ENCODE peak calls at places on chromosomes 2 and 18, in four cellular contexts. G is H1, P is GM12878, Y is K562. L is an unnamed sample.

GRCh38 chr2:74278176-74278575 is 65.0 kb downstream of the SLC4A5 start:
- DNase-seq in G (no peak), P (no peak), Y (no peak), L (no peak)

GRCh38 chr2:128809880-128810279 is 491.2 kb upstream of the HS6ST1 start:
- DNase-seq in G (no peak), P (no peak), Y (no peak), L (no peak)

GRCh38 chr2:128779301-128780095 is 460.8 kb upstream of the HS6ST1 start:
- DNase-seq in G (no peak), P (no peak), Y (no peak), L (no peak)

GRCh38 chr2:197391220-197391717 is 43.6 kb downstream of the SF3B1 start:
- DNase-seq in G (no peak), P (no peak), Y (no peak), L (no peak)

GRCh38 chr2:157223624-157224205 is 33.8 kb upstream of the GALNT5 start:
- DNase-seq in G (no peak), P (no peak), Y (no peak), L (no peak)

GRCh38 chr2:158181171-158181570 is 79.5 kb downstream of the UPP2 start:
- DNase-seq in G (no peak), P (no peak), Y (no peak), L (peak; percentile 59)

GRCh38 chr2:149849133-149849532 is 261.6 kb upstream of the MMADHC start:
- DNase-seq in G (no peak), P (no peak), Y (no peak), L (no peak)

GRCh38 chr2:197251576-197251975 is 59.0 kb downstream of the ANKRD44 start:
- DNase-seq in G (no peak), P (no peak), Y (no peak), L (no peak)

GRCh38 chr2:214103199-214104001 is 307.5 kb upstream of the VWC2L start:
- DNase-seq in G (no peak), P (no peak), Y (no peak), L (no peak)

GRCh38 chr18:79259218-79259617 is 136.5 kb upstream of the NFATC1 start:
- DNase-seq in G (no peak), P (no peak), Y (peak; percentile 39), L (no peak)

GRCh38 chr2:128664499-128664971 is 345.9 kb upstream of the HS6ST1 start:
- DNase-seq in G (no peak), P (no peak), Y (no peak), L (no peak)

GRCh38 chr2:24354899-24355298 is 5.4 kb downstream of the ITSN2 start:
- DNase-seq in G (no peak), P (no peak), Y (no peak), L (no peak)

GRCh38 chr2:102120261-102121259 is 22.0 kb upstream of the IL1R1 start:
- DNase-seq in G (no peak), P (no peak), Y (no peak), L (no peak)

GRCh38 chr18:68429809-68430208 is 285.1 kb downstream of the TMX3 start:
- DNase-seq in G (no peak), P (no peak), Y (no peak), L (no peak)

GRCh38 chr2:12704378-12704777 is 12.4 kb upstream of the TRIB2 start:
- DNase-seq in G (no peak), P (no peak), Y (no peak), L (no peak)

GRCh38 chr2:8636691-8637636 is 44.9 kb upstream of the ID2 start:
- DNase-seq in G (peak; percentile 19), P (no peak), Y (no peak), L (no peak)

GRCh38 chr2:230847883-230848388 is 16.8 kb upstream of the ITM2C start:
- DNase-seq in G (peak; percentile 84), P (peak; percentile 44), Y (peak; percentile 77), L (peak; percentile 70)

GRCh38 chr18:34880882-34881852 is 160.0 kb upstream of the MAPRE2 start:
- DNase-seq in G (no peak), P (no peak), Y (no peak), L (peak; percentile 53)

GRCh38 chr2:136980303-136980702 is 215.0 kb downstream of the THSD7B start:
- DNase-seq in G (no peak), P (no peak), Y (no peak), L (no peak)

GRCh38 chr18:75406491-75407445 is 20.7 kb downstream of the SMIM21 start:
- DNase-seq in G (no peak), P (no peak), Y (peak; percentile 6), L (no peak)

GRCh38 chr2:138712212-138712979 is 67.8 kb downstream of the NXPH2 start:
- DNase-seq in G (no peak), P (peak; percentile 61), Y (no peak), L (peak; percentile 37)

GRCh38 chr18:59839931-59840685 is 59.7 kb upstream of the PMAIP1 start:
- DNase-seq in G (no peak), P (no peak), Y (no peak), L (no peak)

GRCh38 chr2:72883356-72883962 is 3.7 kb upstream of the SPR start:
- DNase-seq in G (no peak), P (no peak), Y (no peak), L (peak; percentile 47)

GRCh38 chr2:40127890-40128548 is 323.9 kb downstream of the SLC8A1 start:
- DNase-seq in G (no peak), P (no peak), Y (no peak), L (no peak)

GRCh38 chr2:127208313-127208712 is 11.8 kb downstream of the CYP27C1 start:
- DNase-seq in G (no peak), P (no peak), Y (no peak), L (no peak)

GRCh38 chr2:239294571-239295054 is 106.2 kb downstream of the HDAC4 start:
- DNase-seq in G (no peak), P (no peak), Y (peak; percentile 75), L (no peak)

GRCh38 chr2:42771546-42772153 is 7.7 kb upstream of the OXER1 start:
- DNase-seq in G (no peak), P (no peak), Y (no peak), L (no peak)

GRCh38 chr2:1736997-1737480 is 7.3 kb downstream of the PXDN start:
- DNase-seq in G (no peak), P (no peak), Y (no peak), L (no peak)

GRCh38 chr18:48785091-48785614 is 165.6 kb downstream of the SMAD7 start:
- DNase-seq in G (no peak), P (peak; percentile 94), Y (no peak), L (no peak)

GRCh38 chr2:99656938-99657337 is 167.1 kb upstream of the REV1 start:
- DNase-seq in G (no peak), P (no peak), Y (no peak), L (no peak)

GRCh38 chr2:20454036-20454981 is 7.4 kb downstream of the RHOB start:
- DNase-seq in G (no peak), P (no peak), Y (no peak), L (no peak)

GRCh38 chr2:20455076-20455587 is 8.3 kb downstream of the RHOB start:
- DNase-seq in G (no peak), P (no peak), Y (no peak), L (no peak)

GRCh38 chr2:20457027-20457426 is 10.2 kb downstream of the RHOB start:
- DNase-seq in G (no peak), P (no peak), Y (no peak), L (no peak)

GRCh38 chr2:20457661-20458630 is 11.1 kb downstream of the RHOB start:
- DNase-seq in G (no peak), P (no peak), Y (no peak), L (no peak)

GRCh38 chr2:20456049-20456665 is 9.3 kb downstream of the RHOB start:
- DNase-seq in G (no peak), P (no peak), Y (no peak), L (no peak)
- TF ChIP-seq CBX5 in G (no peak), P (no peak), Y (no peak), L (no peak)

DNA sequence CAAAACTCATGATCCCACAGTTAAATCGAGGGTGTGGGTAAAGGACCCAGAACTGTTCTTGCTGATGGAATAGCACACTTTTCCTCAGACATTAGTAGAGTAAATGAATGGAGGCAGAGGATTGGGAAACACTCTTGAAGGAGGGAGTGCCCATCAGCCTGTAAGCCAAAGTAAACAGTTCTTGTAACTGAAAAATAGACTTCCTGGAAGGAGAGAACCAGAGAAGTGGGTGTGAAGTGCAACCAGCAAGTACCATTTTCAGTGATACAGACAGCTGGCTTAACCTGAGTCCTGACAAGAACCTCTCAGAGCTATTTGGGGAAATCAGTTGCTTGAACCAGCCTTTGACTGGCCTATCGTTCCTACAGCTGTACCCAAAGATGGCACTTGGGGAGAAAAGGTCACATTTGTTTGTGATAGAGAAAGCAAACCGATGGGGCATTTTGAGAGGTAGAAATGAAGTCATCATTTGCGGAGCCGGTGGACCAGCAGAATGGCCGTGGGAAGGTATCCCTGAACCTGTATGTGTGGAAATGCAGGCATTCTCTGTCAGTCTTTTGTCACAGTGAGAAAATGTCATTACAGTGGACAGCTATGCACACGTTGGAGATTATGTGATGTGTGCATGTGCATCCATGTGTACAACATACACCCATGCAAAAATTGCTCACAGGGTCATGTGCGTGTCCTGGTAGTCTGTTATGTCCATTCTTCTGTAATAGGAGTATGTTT is 17.7 kb downstream of the CRIM1 start:
- DNase-seq in G (no peak), P (no peak), Y (no peak), L (no peak)
- TF ChIP-seq CBX5 in G (no peak), P (no peak), Y (no peak), L (no peak)

GRCh38 chr2:30871440-30871839 is 64.2 kb upstream of the CAPN13 start:
- DNase-seq in G (no peak), P (no peak), Y (no peak), L (no peak)
- TF ChIP-seq CBX5 in G (no peak), P (no peak), Y (no peak), L (no peak)

DNA sequence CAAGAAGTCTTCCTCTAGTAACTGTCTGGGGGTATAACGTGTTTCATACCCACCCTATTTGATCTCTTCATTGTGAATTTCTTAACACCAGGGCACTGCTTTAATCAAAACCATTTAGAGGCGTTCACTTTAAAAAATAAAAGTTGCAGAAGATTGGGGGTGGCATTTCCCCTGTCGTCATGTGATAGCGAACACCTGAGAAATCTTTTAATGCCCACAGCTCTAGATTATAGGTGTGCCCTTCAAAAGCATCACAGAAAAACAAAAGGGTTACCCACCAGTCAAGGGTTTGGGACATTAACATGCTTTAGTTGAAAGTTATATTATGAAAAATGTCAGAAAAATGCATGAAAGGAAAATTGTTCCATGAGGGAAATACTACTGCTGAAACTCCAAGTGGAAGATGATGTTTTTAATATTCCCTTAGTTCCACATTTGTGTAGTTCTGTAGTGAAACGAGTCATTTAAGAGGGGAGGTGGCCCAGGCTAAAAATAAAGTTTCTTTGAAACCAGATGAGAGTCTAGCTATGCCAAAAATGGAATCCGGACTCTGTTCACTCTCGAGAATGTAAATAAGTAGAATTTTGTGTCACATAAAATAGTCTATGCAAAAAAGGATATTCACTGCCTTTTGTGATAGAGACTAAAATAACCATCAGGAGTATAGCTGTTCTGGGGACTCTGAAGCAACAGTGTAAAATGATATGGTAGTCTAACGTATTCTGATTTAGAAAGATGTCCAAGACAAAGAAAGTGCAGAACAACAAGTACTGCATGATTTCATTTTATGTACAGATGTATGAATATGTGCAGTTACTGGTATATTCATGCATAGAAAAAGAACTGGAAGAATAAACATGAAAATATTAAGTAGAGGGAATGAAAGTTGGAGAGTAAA is 95.3 kb downstream of the TMEM247 start:
- DNase-seq in G (no peak), P (peak; percentile 51), Y (no peak), L (no peak)
- TF ChIP-seq CBX5 in G (no peak), P (no peak), Y (no peak), L (no peak)

DNA sequence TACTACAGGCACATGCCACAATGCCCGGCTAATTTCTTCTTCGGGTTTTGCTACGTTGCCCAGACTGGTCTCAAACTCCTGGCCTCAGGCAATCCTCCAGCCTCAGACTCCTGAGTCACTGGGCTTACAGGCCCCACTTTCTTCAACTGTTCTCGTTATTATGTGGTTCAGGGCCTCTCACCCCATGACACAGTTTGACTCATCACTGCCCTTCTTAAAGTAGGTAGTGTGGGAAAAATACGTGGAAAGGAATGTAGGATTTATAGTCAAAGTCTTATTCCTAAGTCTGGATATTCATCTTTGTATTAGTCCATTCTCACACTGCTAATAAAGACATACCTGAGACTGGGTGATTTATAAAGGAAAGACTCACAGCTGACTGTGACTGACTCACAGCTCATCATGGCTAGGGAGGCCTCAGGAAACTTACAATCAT is 19.4 kb downstream of the CENPA start:
- DNase-seq in G (no peak), P (no peak), Y (no peak), L (no peak)
- TF ChIP-seq CBX5 in G (no peak), P (no peak), Y (no peak), L (no peak)

L was measured in HepG2.